ENCODE peak calls at places on chromosomes 11 and 22, in seven cellular contexts. C is colonic mucosa; V is NCI-H345; L is CD8-positive, alpha-beta T cell; S is germinal center; N is SJSA1; T is T-helper 9 cell. W is an unnamed sample.

GRCh38 chr22:36467042-36467810 is 14.2 kb downstream of the TXN2 start:
- DNase-seq in C (peak; percentile 55), V (no peak), L (no peak), S (no peak), N (peak; percentile 88), T (no peak), W (no peak)

GRCh38 chr11:123430736-123431356 is 777 bp downstream of the GRAMD1B start:
- DNase-seq in C (peak; percentile 59), V (no peak), L (peak; percentile 62), S (peak; percentile 61), N (peak; percentile 1), T (peak; percentile 36), W (peak; percentile 52)

GRCh38 chr11:108559340-108559739 is 34.2 kb downstream of the EXPH5 start:
- DNase-seq in C (no peak), V (no peak), L (no peak), S (no peak), N (no peak), T (no peak), W (no peak)

GRCh38 chr11:96863520-96863919 is 473.7 kb downstream of the JRKL start:
- DNase-seq in C (no peak), V (peak; percentile 3), L (no peak), S (no peak), N (no peak), T (no peak), W (no peak)

GRCh38 chr11:100328626-100329340 is 358.3 kb upstream of the ARHGAP42 start:
- DNase-seq in C (no peak), V (no peak), L (no peak), S (no peak), N (no peak), T (no peak), W (no peak)

GRCh38 chr11:74147199-74147929 is 23.4 kb downstream of the C2CD3 start:
- DNase-seq in C (no peak), V (no peak), L (no peak), S (no peak), N (no peak), T (no peak), W (no peak)

GRCh38 chr22:50697667-50698506 is 25.3 kb downstream of the SHANK3 start:
- DNase-seq in C (no peak), V (no peak), L (no peak), S (no peak), N (no peak), T (no peak), W (no peak)

GRCh38 chr22:28999510-29000224 is 62.0 kb downstream of the C22orf31 start:
- DNase-seq in C (peak; percentile 31), V (no peak), L (no peak), S (no peak), N (peak; percentile 23), T (no peak), W (no peak)

GRCh38 chr11:73493838-73494598 is 103.9 kb downstream of the FAM168A start:
- DNase-seq in C (no peak), V (no peak), L (no peak), S (no peak), N (peak; percentile 87), T (no peak), W (no peak)

GRCh38 chr11:93537767-93538261 is 5.4 kb downstream of the SMCO4 start:
- DNase-seq in C (no peak), V (peak; percentile 35), L (no peak), S (no peak), N (no peak), T (no peak), W (peak; percentile 34)

GRCh38 chr11:75849917-75850316 is 34.9 kb downstream of the UVRAG start:
- DNase-seq in C (no peak), V (no peak), L (no peak), S (no peak), N (no peak), T (no peak), W (no peak)

GRCh38 chr22:29313126-29314071 is 2.1 kb downstream of the RASL10A start:
- DNase-seq in C (peak; percentile 43), V (no peak), L (no peak), S (peak; percentile 64), N (no peak), T (no peak), W (no peak)

GRCh38 chr11:71145368-71145767 is 107.0 kb downstream of the SHANK2 start:
- DNase-seq in C (no peak), V (no peak), L (no peak), S (no peak), N (no peak), T (no peak), W (no peak)

GRCh38 chr11:45643585-45643984 is 21.8 kb downstream of the CHST1 start:
- DNase-seq in C (no peak), V (no peak), L (no peak), S (no peak), N (no peak), T (no peak), W (no peak)

GRCh38 chr11:103499710-103500340 is 390.6 kb downstream of the DYNC2H1 start:
- DNase-seq in C (no peak), V (no peak), L (no peak), S (no peak), N (no peak), T (no peak), W (no peak)

GRCh38 chr11:134626032-134626431 is 214.0 kb upstream of the B3GAT1 start:
- DNase-seq in C (no peak), V (no peak), L (no peak), S (no peak), N (no peak), T (no peak), W (no peak)

GRCh38 chr22:30196141-30196866 is 50.3 kb downstream of the LIF start:
- DNase-seq in C (peak; percentile 65), V (peak; percentile 77), L (peak; percentile 70), S (no peak), N (peak; percentile 98), T (no peak), W (peak; percentile 66)

GRCh38 chr11:65321828-65322495 is 7.3 kb downstream of the CDC42EP2 start:
- DNase-seq in C (peak; percentile 38), V (no peak), L (no peak), S (no peak), N (no peak), T (no peak), W (no peak)

GRCh38 chr11:34784318-34784841 is 131.8 kb downstream of the APIP start:
- DNase-seq in C (no peak), V (no peak), L (no peak), S (no peak), N (no peak), T (no peak), W (no peak)

GRCh38 chr11:18731949-18732821 is 6.2 kb upstream of the IGSF22 start:
- DNase-seq in C (peak; percentile 52), V (peak; percentile 51), L (peak; percentile 60), S (peak; percentile 79), N (peak; percentile 29), T (peak; percentile 64), W (peak; percentile 63)

GRCh38 chr11:74035264-74035663 is 26.4 kb upstream of the UCP3 start:
- DNase-seq in C (no peak), V (no peak), L (no peak), S (no peak), N (no peak), T (no peak), W (no peak)

GRCh38 chr22:44085743-44086741 is 61.9 kb downstream of the PARVB start:
- DNase-seq in C (peak; percentile 69), V (peak; percentile 76), L (no peak), S (peak; percentile 47), N (no peak), T (no peak), W (peak; percentile 85)

GRCh38 chr11:127639916-127640315 is 639.3 kb upstream of the KIRREL3 start:
- DNase-seq in C (no peak), V (no peak), L (no peak), S (no peak), N (no peak), T (no peak), W (no peak)

GRCh38 chr11:65558002-65558784 is at the start of gene LTBP3:
- DNase-seq in C (peak; percentile 70), V (peak; percentile 66), L (peak; percentile 29), S (peak; percentile 57), N (peak; percentile 91), T (peak; percentile 38), W (peak; percentile 87)

GRCh38 chr11:66904055-66904454 is 47.2 kb downstream of the LRFN4 start:
- DNase-seq in C (peak; percentile 80), V (no peak), L (no peak), S (no peak), N (no peak), T (no peak), W (no peak)